ENCODE peak calls at places on chromosomes 6 and 20, in eight cellular contexts. B, L, W, O, Z, T, M and J are unnamed samples.
A peak's percentile ranks its signal among the peaks of the same experiment; 100 is the strongest.

GRCh38 chr20:50723672-50724071 is 7.7 kb upstream of the PARD6B start:
- DNase-seq in B (no peak), L (no peak), W (no peak), O (no peak), Z (no peak), T (no peak), M (no peak), J (no peak)

GRCh38 chr6:3956054-3956453 is 106.9 kb downstream of the FAM50B start:
- DNase-seq in B (no peak), L (no peak), W (no peak), O (no peak), Z (no peak), T (no peak), M (no peak), J (no peak)

GRCh38 chr20:41245086-41245707 is 72.3 kb downstream of the ZHX3 start:
- DNase-seq in B (no peak), L (peak; percentile 24), W (peak; percentile 36), O (no peak), Z (no peak), T (no peak), M (no peak), J (no peak)

GRCh38 chr20:25668446-25668845 is 28.2 kb downstream of the ZNF337 start:
- DNase-seq in B (no peak), L (no peak), W (no peak), O (no peak), Z (no peak), T (no peak), M (no peak), J (no peak)

GRCh38 chr6:87897581-87898147 is 150.0 kb upstream of the SPACA1 start:
- DNase-seq in B (no peak), L (no peak), W (peak; percentile 54), O (no peak), Z (no peak), T (no peak), M (no peak), J (no peak)

GRCh38 chr6:118667988-118668387 is 16.6 kb upstream of the CEP85L start:
- DNase-seq in B (no peak), L (no peak), W (peak; percentile 38), O (no peak), Z (no peak), T (no peak), M (no peak), J (no peak)

GRCh38 chr20:36497856-36498255 is 43.5 kb upstream of the MYL9 start:
- DNase-seq in B (no peak), L (no peak), W (peak; percentile 74), O (no peak), Z (no peak), T (no peak), M (no peak), J (no peak)

GRCh38 chr6:143950874-143951273 is 57.2 kb downstream of the PLAGL1 start:
- DNase-seq in B (no peak), L (no peak), W (no peak), O (no peak), Z (no peak), T (no peak), M (no peak), J (no peak)

GRCh38 chr6:56145616-56146015 is 101.8 kb downstream of the COL21A1 start:
- DNase-seq in B (no peak), L (no peak), W (peak; percentile 6), O (no peak), Z (no peak), T (no peak), M (no peak), J (no peak)

GRCh38 chr6:116265081-116265829 is 11.4 kb upstream of the TSPYL4 start:
- DNase-seq in B (no peak), L (no peak), W (no peak), O (peak; percentile 55), Z (no peak), T (no peak), M (no peak), J (no peak)

GRCh38 chr6:105838156-105838555 is 248.0 kb upstream of the PRDM1 start:
- DNase-seq in B (no peak), L (no peak), W (no peak), O (no peak), Z (no peak), T (no peak), M (no peak), J (no peak)